ENCODE peak calls at places on chromosomes 2 and 18, in nine cellular contexts. A is brain microvascular endothelial cell; Q is fibroblast of pulmonary artery; B is lower lobe of right lung; E is lower leg skin; J is CD8-positive, alpha-beta T cell; Y is mammary epithelial cell; U is breast epithelium; P is AG09319. K is an unnamed sample.

GRCh38 chr18:49017813-49018552 is 67.2 kb upstream of the SMAD7 start:
- DNase-seq in A (no peak), Q (no peak), B (peak), E (peak), J (no peak), Y (no peak), U (peak), P (no peak), K (no peak)

GRCh38 chr2:173574713-173575112 is 220.0 kb downstream of the CDCA7 start:
- DNase-seq in A (no peak), Q (peak), B (no peak), E (no peak), J (no peak), Y (peak), U (no peak), P (no peak), K (no peak)

GRCh38 chr18:22846088-22846683 is 86.9 kb upstream of the RBBP8 start:
- DNase-seq in A (no peak), Q (peak), B (no peak), E (no peak), J (no peak), Y (no peak), U (no peak), P (no peak), K (no peak)

GRCh38 chr2:96993367-96993766 is 7.0 kb upstream of the FAM178B start:
- DNase-seq in A (no peak), Q (no peak), B (no peak), E (no peak), J (no peak), Y (peak), U (no peak), P (no peak), K (no peak)

GRCh38 chr18:54392621-54393023 is 34.9 kb downstream of the C18orf54 start:
- DNase-seq in A (peak), Q (peak), B (no peak), E (no peak), J (no peak), Y (peak), U (no peak), P (peak), K (peak)

GRCh38 chr2:134869941-134870736 is 31.7 kb downstream of the ACMSD start:
- DNase-seq in A (no peak), Q (peak), B (no peak), E (no peak), J (no peak), Y (no peak), U (no peak), P (no peak), K (no peak)

GRCh38 chr2:15999592-16000469 is 59.5 kb downstream of the MYCN start:
- DNase-seq in A (no peak), Q (no peak), B (no peak), E (no peak), J (no peak), Y (no peak), U (no peak), P (no peak), K (no peak)

GRCh38 chr2:83017366-83018090 is 1441.6 kb downstream of the SUCLG1 start:
- DNase-seq in A (no peak), Q (peak), B (no peak), E (no peak), J (no peak), Y (peak), U (no peak), P (no peak), K (no peak)

GRCh38 chr18:12518326-12518725 is 110.6 kb downstream of the PRELID3A start:
- DNase-seq in A (no peak), Q (peak), B (no peak), E (no peak), J (no peak), Y (no peak), U (no peak), P (peak), K (no peak)

GRCh38 chr2:121584741-121585140 is 54.1 kb downstream of the RNU4ATAC start:
- DNase-seq in A (no peak), Q (no peak), B (no peak), E (no peak), J (no peak), Y (no peak), U (no peak), P (no peak), K (no peak)

GRCh38 chr2:177585234-177585863 is 192.8 kb downstream of the AGPS start:
- DNase-seq in A (no peak), Q (no peak), B (no peak), E (peak), J (no peak), Y (no peak), U (peak), P (no peak), K (no peak)

GRCh38 chr18:42931501-42931900 is 184.0 kb downstream of the RIT2 start:
- DNase-seq in A (peak), Q (peak), B (no peak), E (no peak), J (no peak), Y (no peak), U (no peak), P (no peak), K (no peak)

GRCh38 chr2:174750923-174751441 is 13.3 kb downstream of the CHRNA1 start:
- DNase-seq in A (no peak), Q (no peak), B (no peak), E (no peak), J (peak), Y (no peak), U (no peak), P (no peak), K (no peak)

GRCh38 chr2:1585635-1586034 is 158.7 kb downstream of the PXDN start:
- DNase-seq in A (no peak), Q (no peak), B (peak), E (no peak), J (no peak), Y (no peak), U (no peak), P (no peak), K (no peak)

GRCh38 chr2:1584051-1584531 is 160.2 kb downstream of the PXDN start:
- DNase-seq in A (no peak), Q (no peak), B (peak), E (no peak), J (no peak), Y (no peak), U (no peak), P (no peak), K (no peak)

GRCh38 chr2:1586251-1586945 is 157.9 kb downstream of the PXDN start:
- DNase-seq in A (no peak), Q (no peak), B (peak), E (no peak), J (no peak), Y (no peak), U (no peak), P (no peak), K (no peak)

GRCh38 chr2:1582891-1583341 is 161.4 kb downstream of the PXDN start:
- DNase-seq in A (no peak), Q (no peak), B (peak), E (no peak), J (no peak), Y (no peak), U (no peak), P (no peak), K (no peak)

DNA sequence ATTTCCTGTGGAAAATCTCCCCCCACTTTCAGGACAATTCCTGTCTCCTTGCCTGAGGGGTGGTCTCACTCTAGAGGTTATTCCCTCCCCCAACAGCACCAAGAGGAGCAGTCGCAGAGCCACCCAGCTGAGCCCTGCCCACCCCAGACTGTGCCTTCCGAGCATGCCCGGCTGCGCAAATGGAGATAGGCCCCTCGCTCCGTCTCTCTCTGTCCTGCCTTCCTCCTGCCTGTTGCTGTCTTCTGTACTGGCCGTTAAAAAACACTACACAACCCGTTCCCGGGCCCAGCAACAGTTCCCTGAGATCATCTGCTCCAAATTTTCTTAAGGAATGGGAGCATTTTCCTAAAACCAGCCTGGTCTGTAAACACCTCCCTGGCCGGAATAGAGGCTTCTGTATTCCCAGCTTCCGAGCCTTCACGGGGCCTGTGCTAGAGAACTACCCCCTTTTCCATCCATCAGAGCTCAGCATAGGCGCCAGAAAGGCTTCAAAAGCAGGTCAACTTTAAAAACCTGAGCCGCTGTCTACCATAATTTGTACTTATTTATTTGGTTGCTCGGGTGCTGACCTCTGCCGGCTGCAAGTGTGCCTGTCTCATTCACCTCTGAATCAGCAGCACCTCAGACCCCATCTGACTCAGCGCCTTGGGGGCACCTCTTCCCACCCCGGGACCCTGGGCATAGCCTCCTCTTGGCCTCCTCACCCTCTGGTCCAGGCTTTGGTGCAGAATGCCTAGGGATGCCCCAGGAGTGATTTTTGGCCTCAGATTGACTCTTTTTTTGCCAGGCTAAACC is 159.4 kb downstream of the PXDN start:
- DNase-seq in A (no peak), Q (no peak), B (peak), E (no peak), J (no peak), Y (no peak), U (no peak), P (no peak), K (no peak)
- TF ChIP-seq CTCF in A (peak), Q (no peak), B (no peak), E (no peak), J (no peak), Y (no peak), U (no peak), P (no peak), K (no peak)

DNA sequence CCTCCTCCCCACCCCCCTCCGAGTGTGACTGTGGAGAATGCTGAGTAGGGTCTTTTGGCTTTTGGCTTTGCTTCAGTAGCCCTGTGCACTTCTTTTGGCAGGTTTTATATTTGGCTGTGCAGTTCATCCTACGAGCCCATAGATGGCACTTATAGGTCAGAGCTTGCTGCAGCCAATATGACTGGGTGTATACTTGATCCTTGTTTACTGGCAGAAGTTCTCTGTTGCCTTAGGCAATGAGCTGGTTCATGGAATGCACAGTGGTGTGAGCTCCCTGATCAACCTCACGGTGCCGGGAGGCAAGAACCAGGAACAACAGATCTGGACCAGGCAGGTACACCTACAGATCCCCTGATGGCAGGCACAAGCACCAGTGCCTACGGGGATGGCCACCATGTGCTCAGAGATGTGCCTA is 190.2 kb downstream of the KIAA1328 start:
- DNase-seq in A (peak), Q (peak), B (no peak), E (no peak), J (no peak), Y (peak), U (no peak), P (no peak), K (no peak)
- TF ChIP-seq CTCF in A (peak), Q (peak), B (no peak), E (no peak), J (no peak), Y (peak), U (no peak), P (peak), K (peak)

GRCh38 chr2:146776589-146776988 is 1068.2 kb upstream of the ACVR2A start:
- DNase-seq in A (no peak), Q (no peak), B (no peak), E (no peak), J (no peak), Y (no peak), U (no peak), P (no peak), K (no peak)

DNA sequence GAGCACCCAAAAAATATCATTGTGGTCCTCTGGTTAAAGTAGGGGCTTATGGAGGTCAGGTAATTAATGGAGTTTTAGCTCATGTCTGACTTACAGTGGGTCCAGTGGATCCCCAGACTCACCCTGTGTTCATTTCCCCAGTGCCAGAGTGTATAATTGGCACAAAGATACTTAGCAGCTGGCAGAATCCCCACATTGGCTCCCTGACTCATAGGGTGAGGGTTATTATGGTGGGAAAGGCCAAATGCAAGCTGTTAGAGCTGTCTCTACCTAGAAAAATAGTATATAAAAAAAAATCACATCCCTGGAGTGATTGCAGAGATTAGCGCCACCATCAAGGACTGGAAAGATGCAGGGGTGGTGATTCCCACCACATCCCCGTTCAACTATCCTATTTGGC is 1067.6 kb upstream of the ACVR2A start:
- DNase-seq in A (no peak), Q (no peak), B (no peak), E (no peak), J (no peak), Y (no peak), U (no peak), P (no peak), K (no peak)
- TF ChIP-seq CTCF in A (no peak), Q (no peak), B (no peak), E (no peak), J (no peak), Y (no peak), U (no peak), P (no peak), K (no peak)

GRCh38 chr2:239959059-239959971 is 65.8 kb downstream of the NDUFA10 start:
- DNase-seq in A (no peak), Q (peak), B (no peak), E (no peak), J (no peak), Y (no peak), U (no peak), P (no peak), K (no peak)

GRCh38 chr2:239962890-239963591 is 62.1 kb downstream of the NDUFA10 start:
- DNase-seq in A (no peak), Q (no peak), B (no peak), E (no peak), J (no peak), Y (no peak), U (no peak), P (no peak), K (no peak)

GRCh38 chr2:239963646-239964205 is 61.4 kb downstream of the NDUFA10 start:
- DNase-seq in A (no peak), Q (no peak), B (no peak), E (no peak), J (no peak), Y (no peak), U (no peak), P (no peak), K (no peak)

GRCh38 chr2:239961662-239962220 is 63.4 kb downstream of the NDUFA10 start:
- DNase-seq in A (no peak), Q (no peak), B (no peak), E (no peak), J (no peak), Y (no peak), U (no peak), P (no peak), K (no peak)

GRCh38 chr2:239960929-239961661 is 64.0 kb downstream of the NDUFA10 start:
- DNase-seq in A (no peak), Q (no peak), B (no peak), E (no peak), J (no peak), Y (no peak), U (no peak), P (no peak), K (no peak)
- TF ChIP-seq CTCF in A (peak), Q (no peak), B (no peak), E (no peak), J (no peak), Y (no peak), U (no peak), P (no peak), K (no peak)